ENCODE peak calls at places on chromosomes 6 and 20, in four cellular contexts. One of them, this sample, is unnamed.

GRCh38 chr20:48026981-48027592 is 241.8 kb upstream of the SULF2 start:
- DNase-seq in OCI-LY7: peak
- DNase-seq in uterus: no peak
- DNase-seq in heart right ventricle: no peak
- DNase-seq in this sample: no peak

GRCh38 chr6:35093118-35093445 is 48.1 kb downstream of the TCP11 start:
- DNase-seq in heart right ventricle: no peak
- DNase-seq in OCI-LY7: no peak
- DNase-seq in uterus: no peak
- DNase-seq in this sample: no peak

GRCh38 chr20:50289581-50289980 is 99.0 kb downstream of the CEBPB start:
- DNase-seq in heart right ventricle: no peak
- DNase-seq in OCI-LY7: no peak
- DNase-seq in uterus: no peak
- DNase-seq in this sample: no peak

GRCh38 chr20:45163071-45163803 is 11.5 kb upstream of the PI3 start:
- DNase-seq in uterus: no peak
- DNase-seq in heart right ventricle: no peak
- DNase-seq in OCI-LY7: no peak
- DNase-seq in this sample: no peak

GRCh38 chr6:84685983-84686584 is 78.3 kb downstream of the TBX18 start:
- DNase-seq in heart right ventricle: no peak
- DNase-seq in uterus: no peak
- DNase-seq in OCI-LY7: peak
- DNase-seq in this sample: peak

GRCh38 chr20:61448396-61448795 is 196.3 kb downstream of the CDH4 start:
- DNase-seq in OCI-LY7: no peak
- DNase-seq in uterus: no peak
- DNase-seq in heart right ventricle: no peak
- DNase-seq in this sample: no peak

GRCh38 chr6:30940361-30941001 is at the start of gene MUCL3:
- DNase-seq in heart right ventricle: no peak
- DNase-seq in uterus: no peak
- DNase-seq in OCI-LY7: no peak
- DNase-seq in this sample: no peak

GRCh38 chr20:25271486-25272222 is 23.8 kb downstream of the PYGB start:
- DNase-seq in uterus: peak
- DNase-seq in OCI-LY7: no peak
- DNase-seq in heart right ventricle: no peak
- DNase-seq in this sample: no peak

GRCh38 chr6:161044335-161044734 is 52.8 kb downstream of the MAP3K4 start:
- DNase-seq in heart right ventricle: no peak
- DNase-seq in OCI-LY7: no peak
- DNase-seq in uterus: no peak
- DNase-seq in this sample: no peak

GRCh38 chr6:113970808-113971676 is at the start of gene HDAC2:
- DNase-seq in heart right ventricle: peak
- DNase-seq in uterus: peak
- DNase-seq in OCI-LY7: peak
- DNase-seq in this sample: peak

GRCh38 chr6:113356139-113356538 is 501.0 kb upstream of the MARCKS start:
- DNase-seq in uterus: no peak
- DNase-seq in OCI-LY7: no peak
- DNase-seq in heart right ventricle: no peak
- DNase-seq in this sample: no peak

GRCh38 chr6:154356118-154356517 is 485 bp downstream of the IPCEF1 start:
- DNase-seq in OCI-LY7: no peak
- DNase-seq in uterus: no peak
- DNase-seq in heart right ventricle: no peak
- DNase-seq in this sample: no peak

GRCh38 chr6:108115598-108116058 is 41.1 kb upstream of the OSTM1 start:
- DNase-seq in uterus: no peak
- DNase-seq in OCI-LY7: no peak
- DNase-seq in heart right ventricle: peak
- DNase-seq in this sample: peak

GRCh38 chr6:151494235-151494950 is 576 bp downstream of the CCDC170 start:
- DNase-seq in OCI-LY7: peak
- DNase-seq in heart right ventricle: peak
- DNase-seq in uterus: peak
- DNase-seq in this sample: peak

GRCh38 chr6:129267028-129267427 is 384.1 kb downstream of the LAMA2 start:
- DNase-seq in OCI-LY7: no peak
- DNase-seq in heart right ventricle: no peak
- DNase-seq in uterus: no peak
- DNase-seq in this sample: no peak

GRCh38 chr20:19926581-19926980 is 90.6 kb upstream of the NAA20 start:
- DNase-seq in OCI-LY7: no peak
- DNase-seq in heart right ventricle: no peak
- DNase-seq in uterus: no peak
- DNase-seq in this sample: no peak

GRCh38 chr6:127483399-127484055 is 24.3 kb upstream of the KIAA0408 start:
- DNase-seq in OCI-LY7: no peak
- DNase-seq in uterus: no peak
- DNase-seq in heart right ventricle: no peak
- DNase-seq in this sample: no peak

GRCh38 chr20:43492101-43492500 is 15.4 kb upstream of the L3MBTL1 start:
- DNase-seq in OCI-LY7: no peak
- DNase-seq in heart right ventricle: no peak
- DNase-seq in uterus: no peak
- DNase-seq in this sample: no peak

GRCh38 chr20:49747707-49748524 is 34.2 kb upstream of the B4GALT5 start:
- DNase-seq in OCI-LY7: no peak
- DNase-seq in heart right ventricle: peak
- DNase-seq in uterus: peak
- DNase-seq in this sample: no peak

GRCh38 chr6:135640048-135640447 is 142.5 kb upstream of the AHI1 start:
- DNase-seq in heart right ventricle: no peak
- DNase-seq in uterus: no peak
- DNase-seq in OCI-LY7: no peak
- DNase-seq in this sample: no peak

GRCh38 chr6:125957845-125958244 is 1.3 kb downstream of the HINT3 start:
- DNase-seq in heart right ventricle: no peak
- DNase-seq in uterus: no peak
- DNase-seq in OCI-LY7: no peak
- DNase-seq in this sample: peak

GRCh38 chr6:104597541-104598050 is 262.1 kb downstream of the HACE1 start:
- DNase-seq in uterus: no peak
- DNase-seq in OCI-LY7: no peak
- DNase-seq in heart right ventricle: no peak
- DNase-seq in this sample: no peak

GRCh38 chr6:124917769-124918168 is 44.5 kb upstream of the RNF217 start:
- DNase-seq in uterus: no peak
- DNase-seq in OCI-LY7: no peak
- DNase-seq in heart right ventricle: no peak
- DNase-seq in this sample: no peak

GRCh38 chr6:100464910-100465700 is at the start of gene SIM1:
- DNase-seq in heart right ventricle: peak
- DNase-seq in uterus: no peak
- DNase-seq in OCI-LY7: no peak
- DNase-seq in this sample: no peak

GRCh38 chr6:117481926-117482239 is 591 bp upstream of the DCBLD1 start:
- DNase-seq in uterus: no peak
- DNase-seq in heart right ventricle: no peak
- DNase-seq in OCI-LY7: no peak
- DNase-seq in this sample: peak

GRCh38 chr20:50695144-50695872 is 4.0 kb upstream of the RIPOR3 start:
- DNase-seq in uterus: peak
- DNase-seq in OCI-LY7: no peak
- DNase-seq in heart right ventricle: no peak
- DNase-seq in this sample: no peak

GRCh38 chr6:92125681-92126080 is 1293.7 kb downstream of the EPHA7 start:
- DNase-seq in uterus: no peak
- DNase-seq in OCI-LY7: no peak
- DNase-seq in heart right ventricle: no peak
- DNase-seq in this sample: no peak

GRCh38 chr6:29762051-29762450 is 38.8 kb downstream of the HLA-F start:
- DNase-seq in uterus: no peak
- DNase-seq in OCI-LY7: no peak
- DNase-seq in heart right ventricle: no peak
- DNase-seq in this sample: no peak

GRCh38 chr6:42970859-42971612 is 7.9 kb downstream of the PEX6 start:
- DNase-seq in OCI-LY7: no peak
- DNase-seq in heart right ventricle: no peak
- DNase-seq in uterus: no peak
- DNase-seq in this sample: peak

GRCh38 chr6:142943746-142944125 is 1.2 kb downstream of the HIVEP2 start:
- DNase-seq in heart right ventricle: no peak
- DNase-seq in uterus: peak
- DNase-seq in OCI-LY7: peak
- DNase-seq in this sample: peak

GRCh38 chr20:45933231-45934045 is 1.0 kb upstream of the PCIF1 start:
- DNase-seq in heart right ventricle: peak
- DNase-seq in uterus: peak
- DNase-seq in OCI-LY7: peak
- DNase-seq in this sample: peak

GRCh38 chr20:14445310-14445709 is 107.9 kb upstream of the FLRT3 start:
- DNase-seq in uterus: no peak
- DNase-seq in OCI-LY7: no peak
- DNase-seq in heart right ventricle: no peak
- DNase-seq in this sample: no peak

GRCh38 chr6:89602713-89603112 is 35.8 kb downstream of the LYRM2 start:
- DNase-seq in uterus: no peak
- DNase-seq in OCI-LY7: no peak
- DNase-seq in heart right ventricle: no peak
- DNase-seq in this sample: no peak

GRCh38 chr20:23401051-23401450 is 20.2 kb downstream of the NAPB start:
- DNase-seq in uterus: no peak
- DNase-seq in heart right ventricle: no peak
- DNase-seq in OCI-LY7: no peak
- DNase-seq in this sample: no peak
- TF ChIP-seq CTCF in uterus: no peak
- TF ChIP-seq CTCF in heart right ventricle: no peak
- TF ChIP-seq CTCF in OCI-LY7: no peak
- TF ChIP-seq CTCF in this sample: no peak

GRCh38 chr6:53651764-53652401 is 13.7 kb downstream of the KLHL31 start:
- DNase-seq in heart right ventricle: peak
- DNase-seq in uterus: peak
- DNase-seq in OCI-LY7: no peak
- DNase-seq in this sample: peak
- TF ChIP-seq CTCF in heart right ventricle: peak
- TF ChIP-seq CTCF in uterus: peak
- TF ChIP-seq CTCF in OCI-LY7: no peak
- TF ChIP-seq CTCF in this sample: no peak

DNA sequence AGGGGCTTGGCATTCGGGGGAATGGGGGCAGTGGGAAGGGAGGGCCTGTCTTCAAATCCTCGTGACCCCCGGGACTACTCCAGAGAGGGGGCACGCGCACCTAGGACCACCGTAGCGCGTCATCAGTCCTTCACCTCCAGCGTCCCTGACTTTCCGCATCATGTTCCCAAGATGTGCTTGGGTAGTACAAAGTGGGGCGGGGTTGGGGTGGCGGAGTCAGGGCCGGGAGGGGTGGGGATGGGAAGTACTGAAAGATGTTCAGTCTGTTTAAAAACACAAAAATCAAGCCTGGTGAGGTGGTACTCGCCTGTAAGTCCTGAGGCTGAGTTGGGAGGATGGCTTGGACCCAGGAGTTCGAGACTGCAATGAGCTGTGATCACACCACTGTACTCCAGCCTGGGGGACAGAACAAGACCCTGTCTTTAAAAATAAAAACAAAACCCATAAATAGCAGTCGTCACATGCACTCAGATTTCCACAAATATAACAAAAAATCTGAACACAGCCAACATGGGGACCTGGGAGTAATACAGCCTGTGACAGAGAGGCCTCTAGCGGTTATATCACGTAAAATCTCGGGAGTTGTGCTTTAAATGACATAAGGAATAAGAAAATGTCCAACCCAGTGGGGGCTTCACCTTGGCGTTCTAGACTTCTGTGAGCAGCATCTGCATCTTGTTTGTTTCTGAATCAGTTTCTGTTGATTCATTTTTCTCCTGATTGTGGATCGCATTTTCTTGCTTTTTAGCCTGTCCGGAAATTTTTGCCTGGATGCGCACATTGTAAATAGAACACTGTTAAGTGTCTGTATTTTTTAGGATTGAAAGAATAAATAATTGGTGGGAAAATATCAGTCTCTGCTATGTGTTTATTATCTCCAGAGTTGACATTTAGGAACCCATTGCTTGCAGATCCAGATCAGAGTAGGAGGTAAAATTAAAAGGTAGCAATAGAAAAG is 698 bp upstream of the LRP11 start:
- DNase-seq in uterus: peak
- DNase-seq in heart right ventricle: no peak
- DNase-seq in OCI-LY7: peak
- DNase-seq in this sample: peak
- TF ChIP-seq CTCF in uterus: peak
- TF ChIP-seq CTCF in heart right ventricle: peak
- TF ChIP-seq CTCF in OCI-LY7: peak
- TF ChIP-seq CTCF in this sample: peak

GRCh38 chr6:36358235-36358915 is 21.7 kb upstream of the BNIP5 start:
- DNase-seq in heart right ventricle: no peak
- DNase-seq in OCI-LY7: no peak
- DNase-seq in uterus: no peak
- DNase-seq in this sample: no peak
- TF ChIP-seq CTCF in heart right ventricle: no peak
- TF ChIP-seq CTCF in OCI-LY7: no peak
- TF ChIP-seq CTCF in uterus: no peak
- TF ChIP-seq CTCF in this sample: no peak

GRCh38 chr6:41334482-41335023 is 855 bp upstream of the NCR2 start:
- DNase-seq in uterus: no peak
- DNase-seq in heart right ventricle: no peak
- DNase-seq in OCI-LY7: peak
- DNase-seq in this sample: peak
- TF ChIP-seq CTCF in uterus: no peak
- TF ChIP-seq CTCF in heart right ventricle: peak
- TF ChIP-seq CTCF in OCI-LY7: peak
- TF ChIP-seq CTCF in this sample: peak

DNA sequence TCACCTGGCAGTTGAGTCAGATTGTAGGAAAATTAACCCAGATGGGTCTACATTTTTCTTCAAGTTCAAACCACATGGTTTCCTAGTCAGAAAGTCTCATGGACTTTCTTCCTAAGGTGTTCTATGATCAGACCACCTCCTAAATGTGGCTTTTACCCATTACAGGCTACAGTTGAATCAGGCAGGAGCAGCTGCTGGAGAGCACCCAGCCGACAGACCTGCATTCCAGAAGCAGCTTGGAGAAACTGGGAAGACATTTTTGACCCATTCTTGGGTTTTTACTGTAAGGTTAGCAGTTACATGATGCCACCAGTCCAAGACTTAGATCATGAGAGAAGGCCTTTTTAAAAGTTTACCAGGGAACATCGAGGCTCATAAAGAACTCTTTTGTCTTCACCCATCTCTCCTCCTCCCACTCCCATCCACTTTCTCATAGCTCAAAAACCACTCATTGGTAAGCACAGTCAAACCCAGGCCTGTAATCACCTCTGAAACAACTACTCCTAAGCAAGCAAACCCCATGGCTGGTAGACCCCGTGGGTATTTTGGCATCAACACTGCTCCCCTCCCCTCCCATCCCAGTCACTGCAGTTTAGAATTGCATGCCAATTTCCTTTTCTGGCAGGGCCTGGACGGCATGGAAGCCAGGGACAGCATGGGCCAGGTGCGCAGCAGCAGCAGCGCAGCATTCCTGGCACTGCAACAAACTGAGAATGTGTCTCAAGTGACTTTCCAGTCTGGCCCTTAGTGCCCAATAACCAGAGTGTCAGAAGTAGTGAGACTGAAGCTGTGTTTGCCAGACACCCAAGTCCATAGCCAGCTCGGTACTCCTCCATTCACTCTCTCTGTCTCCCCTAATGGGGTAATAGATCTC is 113.6 kb downstream of the CLIC5 start:
- DNase-seq in uterus: no peak
- DNase-seq in OCI-LY7: no peak
- DNase-seq in heart right ventricle: no peak
- DNase-seq in this sample: no peak
- TF ChIP-seq CTCF in uterus: no peak
- TF ChIP-seq CTCF in OCI-LY7: no peak
- TF ChIP-seq CTCF in heart right ventricle: no peak
- TF ChIP-seq CTCF in this sample: no peak

This sample was measured in activated CD8-positive, alpha-beta T cell treated with anti-CD3 and anti-CD28 coated beads for 36 hours.